ENCODE peak calls at places on chromosome 12, in four cellular contexts. A, W, O and V are unnamed samples. For H3K4me1, the result is how much of the 10 kb centered on the place peaks cover.

GRCh38 chr12:26633591-26634210 is 199.3 kb downstream of the ITPR2 start:
- DNase-seq in A (no peak), W (no peak), O (no peak), V (peak)

GRCh38 chr12:65705380-65705876 is 118.9 kb upstream of the HMGA2 start:
- DNase-seq in A (no peak), W (no peak), O (no peak), V (no peak)

GRCh38 chr12:112932485-112933151 is 5.7 kb upstream of the OAS3 start:
- DNase-seq in A (no peak), W (no peak), O (no peak), V (no peak)

GRCh38 chr12:44703311-44703910 is 172.7 kb downstream of the NELL2 start:
- DNase-seq in A (no peak), W (no peak), O (no peak), V (no peak)

GRCh38 chr12:69008510-69008909 is 75.5 kb upstream of the CPM start:
- DNase-seq in A (peak), W (no peak), O (no peak), V (peak)

GRCh38 chr12:7832059-7832696 is 40.5 kb downstream of the SLC2A14 start:
- DNase-seq in A (peak), W (no peak), O (peak), V (peak)

GRCh38 chr12:66516133-66516532 is 162.7 kb downstream of the GRIP1 start:
- DNase-seq in A (no peak), W (no peak), O (peak), V (no peak)

GRCh38 chr12:119229837-119230236 is 51.1 kb downstream of the HSPB8 start:
- DNase-seq in A (no peak), W (no peak), O (peak), V (peak)

GRCh38 chr12:27542628-27543027 is 18.6 kb downstream of the PPFIBP1 start:
- DNase-seq in A (no peak), W (no peak), O (no peak), V (no peak)

GRCh38 chr12:49220972-49221371 is 32.1 kb upstream of the TUBA1A start:
- DNase-seq in A (no peak), W (no peak), O (no peak), V (no peak)
- H3K4me1 ChIP-seq in A (under half), W (under half), O (under half), V (under half)

GRCh38 chr12:74906224-74906623 is 303.4 kb downstream of the KCNC2 start:
- DNase-seq in A (no peak), W (no peak), O (no peak), V (no peak)

GRCh38 chr12:74897425-74898211 is 312.0 kb downstream of the KCNC2 start:
- DNase-seq in A (no peak), W (no peak), O (no peak), V (no peak)

GRCh38 chr12:74899031-74899829 is 310.4 kb downstream of the KCNC2 start:
- DNase-seq in A (no peak), W (no peak), O (no peak), V (no peak)

GRCh38 chr12:74900232-74900631 is 309.4 kb downstream of the KCNC2 start:
- DNase-seq in A (no peak), W (no peak), O (no peak), V (no peak)

GRCh38 chr12:74903522-74903921 is 306.1 kb downstream of the KCNC2 start:
- DNase-seq in A (no peak), W (no peak), O (peak), V (no peak)
- TF ChIP-seq CTCF in A (no peak), W (no peak), O (no peak), V (no peak)

GRCh38 chr12:15712160-15712559 is 77.0 kb downstream of the EPS8 start:
- DNase-seq in A (no peak), W (no peak), O (no peak), V (no peak)
- H3K27ac ChIP-seq in A (peak), W (peak), O (no peak), V (no peak)

DNA sequence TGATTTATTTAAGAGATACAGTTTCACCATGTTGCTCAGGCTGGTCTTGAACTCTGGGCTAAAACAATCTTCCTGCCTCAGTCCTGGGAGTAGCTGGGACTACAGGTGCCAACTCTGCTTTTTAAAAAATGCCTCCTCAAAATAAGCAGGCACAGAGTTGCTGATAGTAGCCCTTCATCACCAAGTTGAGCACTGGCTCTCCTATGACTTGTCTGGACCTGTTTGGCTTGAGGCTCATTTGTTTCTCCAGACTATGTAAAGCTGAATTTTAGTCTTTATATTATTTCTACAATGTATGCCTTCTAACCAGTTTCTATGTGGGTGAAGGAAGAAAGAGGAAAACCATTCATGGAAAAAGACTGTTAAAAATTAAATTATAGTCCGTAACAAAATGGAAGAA is 39.5 kb upstream of the RAD51AP1 start:
- DNase-seq in A (no peak), W (no peak), O (no peak), V (no peak)
- H3K4me1 ChIP-seq in A (under half), W (under half), O (under half), V (under half)

GRCh38 chr12:85644508-85644907 is 191.7 kb downstream of the RASSF9 start:
- DNase-seq in A (peak), W (no peak), O (no peak), V (no peak)

GRCh38 chr12:85641796-85642195 is 194.4 kb downstream of the RASSF9 start:
- DNase-seq in A (no peak), W (no peak), O (no peak), V (no peak)

GRCh38 chr12:85642288-85642687 is 193.9 kb downstream of the RASSF9 start:
- DNase-seq in A (no peak), W (no peak), O (no peak), V (no peak)

GRCh38 chr12:85639834-85640233 is 196.4 kb downstream of the RASSF9 start:
- DNase-seq in A (no peak), W (no peak), O (no peak), V (no peak)

DNA sequence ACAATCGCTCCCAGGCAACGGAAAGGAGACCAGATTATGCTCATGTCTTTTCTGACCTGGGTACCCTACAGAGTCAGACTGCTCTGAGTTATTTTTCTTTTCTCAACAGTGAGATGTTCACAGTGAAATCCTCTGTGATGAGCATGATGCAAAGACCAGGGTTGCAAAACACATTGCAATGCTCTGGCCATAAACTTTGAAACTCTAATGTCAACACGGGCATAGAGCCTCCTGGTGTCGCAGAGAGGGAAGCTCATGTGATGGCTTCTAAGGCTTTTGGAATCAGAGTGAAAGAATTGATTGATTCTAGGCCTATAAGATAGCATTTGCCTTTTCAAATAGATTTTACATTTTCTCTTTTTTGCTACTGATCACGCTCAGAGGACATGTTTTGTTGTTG is 193.4 kb downstream of the RASSF9 start:
- DNase-seq in A (no peak), W (no peak), O (no peak), V (peak)
- TF ChIP-seq CTCF in A (no peak), W (no peak), O (no peak), V (peak)

GRCh38 chr12:59122784-59123183 is 202.5 kb upstream of the LRIG3 start:
- DNase-seq in A (no peak), W (no peak), O (no peak), V (peak)
- H3K27ac ChIP-seq in A (no peak), W (no peak), O (no peak), V (no peak)